ENCODE peak calls at places on chromosomes 16 and 17, in seven cellular contexts. F is WTC11; S is activated CD8-positive, alpha-beta memory T cell treated with anti-CD3 and anti-CD28 coated beads, Interleukin-2, amount 50 U/mL, for 4 hours; R is neural crest cell; Z is activated T-cell treated with anti-CD3 and anti-CD28 coated beads, Interleukin-2, amount 50 U/mL, for 72 hours; U is fibroblast of pulmonary artery; L is activated naive CD4-positive, alpha-beta T cell treated with anti-CD3 and anti-CD28 coated beads for 36 hours. C is an unnamed sample.
A peak's percentile ranks its signal among the peaks of the same experiment; 100 is the strongest.

GRCh38 chr17:34393401-34393800 is 30.4 kb upstream of the CCL1 start:
- DNase-seq in F (no peak), S (no peak), R (no peak), Z (no peak), U (no peak), L (no peak), C (no peak)

GRCh38 chr17:50220811-50221210 is 19.4 kb upstream of the COL1A1 start:
- DNase-seq in F (no peak), S (no peak), R (no peak), Z (no peak), U (no peak), L (no peak), C (no peak)

GRCh38 chr16:67613808-67614207 is 31.1 kb upstream of the CARMIL2 start:
- DNase-seq in F (peak; percentile 73), S (peak; percentile 18), R (no peak), Z (no peak), U (no peak), L (peak; percentile 29), C (peak; percentile 30)

GRCh38 chr16:86505185-86505898 is 5.0 kb upstream of the FOXF1 start:
- DNase-seq in F (no peak), S (no peak), R (no peak), Z (no peak), U (no peak), L (no peak), C (no peak)

GRCh38 chr16:57590654-57591085 is 37.8 kb upstream of the ADGRG1 start:
- DNase-seq in F (no peak), S (no peak), R (no peak), Z (no peak), U (peak; percentile 83), L (peak; percentile 35), C (no peak)

GRCh38 chr17:48358203-48358602 is 71.8 kb downstream of the SKAP1 start:
- DNase-seq in F (no peak), S (no peak), R (no peak), Z (no peak), U (no peak), L (no peak), C (no peak)

GRCh38 chr17:11701906-11702305 is 103.6 kb downstream of the DNAH9 start:
- DNase-seq in F (no peak), S (no peak), R (no peak), Z (no peak), U (no peak), L (no peak), C (no peak)

GRCh38 chr17:79696159-79696982 is 34.4 kb upstream of the ENPP7 start:
- DNase-seq in F (no peak), S (no peak), R (no peak), Z (no peak), U (no peak), L (no peak), C (no peak)

GRCh38 chr16:84503751-84504395 is 586 bp downstream of the MEAK7 start:
- DNase-seq in F (peak; percentile 11), S (no peak), R (no peak), Z (no peak), U (no peak), L (no peak), C (peak; percentile 15)

GRCh38 chr16:4330277-4330882 is 14.5 kb downstream of the GLIS2 start:
- DNase-seq in F (peak; percentile 86), S (peak; percentile 76), R (peak; percentile 86), Z (peak; percentile 84), U (peak; percentile 77), L (peak; percentile 80), C (peak; percentile 79)

GRCh38 chr17:81537343-81537855 is 9.2 kb downstream of the FSCN2 start:
- DNase-seq in F (peak; percentile 81), S (no peak), R (no peak), Z (peak; percentile 39), U (no peak), L (peak; percentile 31), C (peak; percentile 46)

GRCh38 chr17:77914440-77915254 is 43.9 kb upstream of the TNRC6C start:
- DNase-seq in F (peak; percentile 67), S (no peak), R (no peak), Z (no peak), U (no peak), L (peak; percentile 42), C (no peak)

GRCh38 chr16:56013962-56014552 is 138.9 kb upstream of the CES5A start:
- DNase-seq in F (peak; percentile 85), S (peak; percentile 24), R (peak; percentile 68), Z (peak; percentile 31), U (peak; percentile 16), L (peak; percentile 73), C (peak; percentile 62)

GRCh38 chr17:56109811-56110210 is 43.5 kb upstream of the ANKFN1 start:
- DNase-seq in F (no peak), S (no peak), R (no peak), Z (no peak), U (no peak), L (no peak), C (no peak)

C was measured in activated CD4-positive, alpha-beta memory T cell treated with anti-CD3 and anti-CD28 coated beads for 36 hours.